ENCODE peak calls at places on chromosomes 12 and 14, in four cellular contexts. E is upper lobe of left lung, V is IMR-90, J is cardiac muscle cell. F is an unnamed sample.

GRCh38 chr12:118120579-118121363 is 15.2 kb upstream of the PEBP1 start:
- DNase-seq in E (peak; percentile 83), V (peak; percentile 61), J (peak; percentile 86), F (no peak)

GRCh38 chr12:46299846-46300245 is 31.0 kb upstream of the SLC38A1 start:
- DNase-seq in E (no peak), V (no peak), J (no peak), F (no peak)

GRCh38 chr12:19014243-19014642 is 115.3 kb upstream of the PLEKHA5 start:
- DNase-seq in E (no peak), V (peak; percentile 67), J (no peak), F (no peak)

GRCh38 chr14:70130498-70130897 is 58.3 kb downstream of the SLC8A3 start:
- DNase-seq in E (no peak), V (no peak), J (no peak), F (no peak)

GRCh38 chr12:52082988-52083637 is 3.6 kb downstream of the SMIM41 start:
- DNase-seq in E (no peak), V (peak; percentile 71), J (peak; percentile 69), F (peak; percentile 78)

GRCh38 chr12:109820921-109821381 is 12.2 kb downstream of the TRPV4 start:
- DNase-seq in E (no peak), V (no peak), J (no peak), F (no peak)

GRCh38 chr14:87745507-87746118 is 247.4 kb downstream of the GALC start:
- DNase-seq in E (no peak), V (peak; percentile 7), J (peak; percentile 54), F (no peak)

GRCh38 chr12:109877504-109878246 is 2.7 kb downstream of the GLTP start:
- DNase-seq in E (no peak), V (no peak), J (no peak), F (no peak)

GRCh38 chr12:6688543-6688999 is 604 bp downstream of the ZNF384 start:
- DNase-seq in E (peak; percentile 35), V (peak; percentile 13), J (peak; percentile 35), F (no peak)

GRCh38 chr12:81644503-81644902 is 114.6 kb downstream of the PPFIA2 start:
- DNase-seq in E (no peak), V (peak; percentile 36), J (peak; percentile 65), F (no peak)
- TF ChIP-seq CTCF in E (peak; percentile 61), V (peak; percentile 56), J (peak; percentile 50), F (peak; percentile 84)

GRCh38 chr14:100832311-100832960 is 6.5 kb downstream of the MEG3 start:
- DNase-seq in E (no peak), V (no peak), J (no peak), F (no peak)
- TF ChIP-seq CTCF in E (no peak), V (no peak), J (no peak), F (no peak)

DNA sequence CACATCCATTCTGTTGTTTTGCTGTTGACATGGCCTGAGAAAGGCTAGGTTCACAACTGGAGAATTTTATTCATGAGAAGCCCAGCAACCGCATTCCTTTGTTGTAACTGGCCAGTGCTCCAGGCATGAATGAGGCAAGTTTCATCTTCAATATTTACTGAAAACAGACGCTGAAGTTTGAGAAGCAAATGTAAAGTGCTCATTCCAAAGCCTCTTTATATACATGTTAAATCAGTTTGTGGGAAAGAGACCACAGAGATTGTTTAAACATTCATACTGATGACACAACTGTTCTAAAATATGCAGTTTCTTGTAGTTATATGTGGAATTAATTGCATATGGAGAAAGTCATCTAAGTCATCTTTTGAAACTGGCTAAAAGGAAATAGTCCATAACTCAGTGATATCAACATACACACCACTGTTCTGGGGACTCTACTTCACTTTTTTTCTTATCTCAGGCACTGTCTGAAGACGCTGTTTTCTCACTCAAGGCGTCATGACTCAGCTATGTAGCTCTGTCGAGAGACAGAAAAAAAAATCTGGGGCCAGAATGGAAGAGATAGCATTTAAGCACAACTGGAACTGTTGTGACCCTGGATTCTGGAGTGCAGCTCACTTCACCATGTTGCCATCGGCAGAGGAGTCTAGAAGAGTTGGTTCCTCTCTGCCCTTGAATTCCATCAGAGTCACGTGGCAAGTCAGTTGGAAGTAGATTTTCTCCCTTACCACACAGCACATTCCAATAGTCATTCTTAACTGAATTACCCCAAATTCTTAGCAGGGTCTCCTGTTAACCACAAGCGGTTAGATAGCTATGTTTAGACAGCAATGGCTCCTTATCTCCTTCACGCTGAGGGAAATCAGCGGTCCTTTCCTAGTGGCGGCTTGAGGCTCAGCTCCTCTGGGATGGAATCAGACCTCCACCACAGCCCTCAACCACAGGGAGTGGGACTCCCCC is 258.4 kb upstream of the HMGA2 start:
- DNase-seq in E (no peak), V (peak; percentile 99), J (peak; percentile 35), F (no peak)
- TF ChIP-seq CTCF in E (no peak), V (peak; percentile 0), J (peak; percentile 14), F (no peak)

GRCh38 chr12:129193263-129193871 is 340.1 kb downstream of the GLT1D1 start:
- DNase-seq in E (no peak), V (no peak), J (no peak), F (no peak)
- TF ChIP-seq CTCF in E (peak; percentile 45), V (peak; percentile 13), J (peak; percentile 34), F (peak; percentile 88)

GRCh38 chr12:48954061-48954460 is 3.2 kb downstream of the ARF3 start:
- DNase-seq in E (no peak), V (no peak), J (no peak), F (no peak)

GRCh38 chr12:48956279-48957140 is 777 bp downstream of the ARF3 start:
- DNase-seq in E (peak; percentile 92), V (peak; percentile 97), J (peak; percentile 95), F (peak; percentile 79)

GRCh38 chr12:48954781-48955501 is 2.3 kb downstream of the ARF3 start:
- DNase-seq in E (peak; percentile 38), V (no peak), J (no peak), F (no peak)

GRCh38 chr12:48958049-48958388 is 732 bp upstream of the ARF3 start:
- DNase-seq in E (no peak), V (no peak), J (no peak), F (no peak)

DNA sequence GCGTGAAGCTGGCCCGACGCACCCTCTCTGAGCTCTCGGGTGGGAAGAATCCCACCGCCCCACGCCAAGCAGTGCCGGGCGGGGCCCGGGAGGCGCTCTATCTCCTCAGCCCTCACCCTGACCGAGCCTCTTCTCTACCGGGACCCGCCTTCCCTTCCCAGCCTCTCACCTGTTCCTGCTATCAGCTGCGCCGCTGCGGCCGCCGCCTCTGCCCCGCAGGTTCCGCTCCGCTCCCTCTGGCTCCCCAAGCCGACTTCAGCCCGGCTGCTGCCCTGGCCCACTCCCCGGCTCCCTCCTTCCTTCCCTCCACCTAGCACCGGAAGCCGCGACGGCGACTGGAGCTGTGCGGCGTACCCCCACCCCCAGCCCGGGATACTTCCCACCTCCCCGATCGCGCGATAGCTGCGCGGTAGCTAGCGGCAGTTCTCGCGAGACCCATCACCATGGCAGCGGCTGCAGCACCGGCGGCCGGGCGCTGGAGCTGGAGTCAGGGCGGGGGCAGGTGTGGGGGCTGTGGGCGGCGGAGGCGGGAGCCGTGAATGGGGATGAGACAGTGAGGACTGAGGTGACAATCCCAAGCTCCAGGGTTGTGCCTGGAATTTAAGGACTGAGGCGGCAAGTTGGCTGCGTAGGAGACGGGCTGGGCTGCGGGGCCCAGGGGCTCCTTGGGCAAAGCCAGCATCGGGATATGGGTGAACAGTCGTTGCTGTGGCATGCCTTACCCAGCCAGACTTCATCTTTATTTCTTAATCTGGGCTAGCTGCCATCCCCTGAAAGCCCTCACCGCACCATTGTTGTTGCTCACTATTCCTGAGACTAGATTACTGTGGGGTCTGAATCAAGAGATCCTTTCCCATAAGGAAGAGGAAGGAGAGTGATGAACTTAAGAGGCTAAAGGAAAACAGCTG is at the start of gene ARF3:
- DNase-seq in E (peak; percentile 97), V (peak; percentile 90), J (peak; percentile 98), F (peak; percentile 97)
- TF ChIP-seq CTCF in E (no peak), V (peak; percentile 0), J (no peak), F (no peak)

GRCh38 chr14:103910984-103911383 is 17.3 kb upstream of the TDRD9 start:
- DNase-seq in E (no peak), V (no peak), J (no peak), F (no peak)
- TF ChIP-seq CTCF in E (no peak), V (no peak), J (no peak), F (no peak)

GRCh38 chr14:64772394-64772950 is 68.2 kb downstream of the PLEKHG3 start:
- DNase-seq in E (no peak), V (no peak), J (no peak), F (no peak)
- TF ChIP-seq CTCF in E (no peak), V (no peak), J (no peak), F (no peak)

DNA sequence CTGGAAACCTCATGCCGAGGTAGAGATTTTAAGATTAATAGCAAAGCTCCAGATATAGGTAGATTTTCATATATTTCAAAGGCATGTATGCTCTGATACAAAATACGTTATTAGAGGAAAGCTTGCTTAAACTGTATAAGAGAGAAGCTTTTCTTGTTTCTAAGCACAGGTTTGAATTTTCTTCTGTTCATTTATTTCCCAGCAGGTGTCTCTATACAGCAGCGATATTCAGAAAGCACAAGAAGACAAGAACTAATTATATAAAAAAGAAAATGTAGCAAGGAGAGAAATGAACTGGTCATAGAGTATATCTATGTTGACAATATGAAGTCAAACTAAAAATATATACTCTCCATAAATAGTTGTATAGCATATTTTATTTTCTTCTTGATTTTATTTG is 307.4 kb upstream of the NOVA1 start:
- DNase-seq in E (no peak), V (no peak), J (no peak), F (no peak)
- TF ChIP-seq CTCF in E (no peak), V (no peak), J (no peak), F (peak; percentile 41)

GRCh38 chr14:106286697-106287290 is 760.4 kb downstream of the TMEM121 start:
- DNase-seq in E (no peak), V (no peak), J (no peak), F (no peak)
- TF ChIP-seq CTCF in E (peak; percentile 35), V (no peak), J (no peak), F (no peak)